ENCODE peak calls at places on chromosomes 4 and X, in five cellular contexts. B, K, D, V and I are unnamed samples.

GRCh38 chr4:144223129-144223528 is 82.6 kb upstream of the GYPA start:
- DNase-seq in B (no peak), K (no peak), D (no peak), V (no peak), I (no peak)

GRCh38 chr4:55784747-55785146 is 34.8 kb upstream of the EXOC1L start:
- DNase-seq in B (no peak), K (no peak), D (no peak), V (no peak), I (no peak)

GRCh38 chrX:16822723-16823122 is 36.5 kb downstream of the TXLNG start:
- DNase-seq in B (no peak), K (no peak), D (no peak), V (peak), I (no peak)

GRCh38 chr4:145939856-145940255 is 1.2 kb upstream of the ZNF827 start:
- DNase-seq in B (no peak), K (no peak), D (no peak), V (no peak), I (no peak)

GRCh38 chr4:122229857-122230256 is 77.7 kb downstream of the BLTP1 start:
- DNase-seq in B (no peak), K (no peak), D (no peak), V (no peak), I (no peak)

GRCh38 chr4:25088342-25088952 is 57.7 kb upstream of the LGI2 start:
- DNase-seq in B (peak), K (no peak), D (no peak), V (peak), I (no peak)

GRCh38 chr4:8250167-8250566 is 19.4 kb upstream of the HTRA3 start:
- DNase-seq in B (peak), K (no peak), D (no peak), V (no peak), I (no peak)

GRCh38 chr4:31905363-31905762 is 1185.2 kb downstream of the PCDH7 start:
- DNase-seq in B (no peak), K (no peak), D (no peak), V (no peak), I (no peak)

GRCh38 chr4:118918388-118918787 is 29.7 kb downstream of the SYNPO2 start:
- DNase-seq in B (no peak), K (no peak), D (no peak), V (peak), I (no peak)

GRCh38 chr4:176191974-176192373 is 3.4 kb downstream of the SPATA4 start:
- DNase-seq in B (no peak), K (no peak), D (no peak), V (peak), I (no peak)

GRCh38 chrX:139930923-139931645 is 1.8 kb downstream of the ATP11C start:
- DNase-seq in B (peak), K (no peak), D (no peak), V (no peak), I (peak)

GRCh38 chrX:120457766-120458180 is 11.3 kb downstream of the LAMP2 start:
- DNase-seq in B (no peak), K (no peak), D (no peak), V (peak), I (peak)

GRCh38 chrX:13022926-13023325 is 21.5 kb downstream of the FAM9C start:
- DNase-seq in B (no peak), K (no peak), D (no peak), V (no peak), I (no peak)

GRCh38 chr4:176588436-176588835 is 204.3 kb downstream of the VEGFC start:
- DNase-seq in B (no peak), K (no peak), D (no peak), V (no peak), I (no peak)

GRCh38 chr4:21046121-21046520 is 345.9 kb downstream of the PACRGL start:
- DNase-seq in B (no peak), K (no peak), D (no peak), V (peak), I (no peak)

GRCh38 chrX:30246769-30247489 is at the start of gene MAGEB1:
- DNase-seq in B (no peak), K (no peak), D (no peak), V (no peak), I (no peak)

GRCh38 chrX:134948333-134949241 is 42.2 kb upstream of the SMIM10 start:
- DNase-seq in B (no peak), K (no peak), D (no peak), V (no peak), I (no peak)

GRCh38 chrX:153601511-153602110 is 2.7 kb upstream of the CCNQ start:
- DNase-seq in B (no peak), K (no peak), D (no peak), V (no peak), I (no peak)

GRCh38 chrX:41180194-41180902 is 95.1 kb downstream of the USP9X start:
- DNase-seq in B (no peak), K (no peak), D (no peak), V (peak), I (peak)

GRCh38 chr4:62028758-62029157 is 828.6 kb downstream of the ADGRL3 start:
- DNase-seq in B (no peak), K (no peak), D (no peak), V (no peak), I (no peak)

GRCh38 chr4:8319061-8319460 is 49.5 kb downstream of the HTRA3 start:
- DNase-seq in B (no peak), K (no peak), D (no peak), V (no peak), I (no peak)

GRCh38 chr4:169286562-169287301 is 16.0 kb upstream of the SH3RF1 start:
- DNase-seq in B (no peak), K (no peak), D (no peak), V (peak), I (no peak)

GRCh38 chrX:132612990-132613564 is 124.2 kb upstream of the MBNL3 start:
- DNase-seq in B (peak), K (no peak), D (peak), V (peak), I (peak)

GRCh38 chr4:45241976-45242375 is 515.6 kb upstream of the GNPDA2 start:
- DNase-seq in B (no peak), K (no peak), D (no peak), V (no peak), I (no peak)

GRCh38 chr4:3114377-3114776 is 39.9 kb downstream of the HTT start:
- DNase-seq in B (no peak), K (no peak), D (no peak), V (peak), I (no peak)

GRCh38 chr4:113840850-113841249 is 79.3 kb upstream of the CAMK2D start:
- DNase-seq in B (no peak), K (no peak), D (no peak), V (no peak), I (no peak)

GRCh38 chrX:149830192-149830873 is 48.6 kb downstream of the MAGEA9 start:
- DNase-seq in B (no peak), K (no peak), D (no peak), V (peak), I (peak)

GRCh38 chrX:104315555-104315954 is 60.8 kb upstream of the ESX1 start:
- DNase-seq in B (no peak), K (no peak), D (no peak), V (peak), I (no peak)

GRCh38 chr4:20662851-20663250 is 37.4 kb upstream of the PACRGL start:
- DNase-seq in B (no peak), K (no peak), D (no peak), V (no peak), I (no peak)